ENCODE peak calls at places on chromosomes 11 and 22, in four cellular contexts. Q is D721Med, Y is uterus, A is AG08395. R is an unnamed sample.

GRCh38 chr11:1779806-1780699 is 16.3 kb upstream of the CTSD start:
- DNase-seq in Q (no peak), Y (no peak), A (no peak), R (no peak)

GRCh38 chr11:116294630-116295029 is 478.2 kb downstream of the BUD13 start:
- DNase-seq in Q (no peak), Y (no peak), A (no peak), R (no peak)

GRCh38 chr11:942853-943252 is 17.2 kb downstream of the AP2A2 start:
- DNase-seq in Q (no peak), Y (no peak), A (peak; percentile 40), R (peak; percentile 31)

GRCh38 chr22:20994902-20995241 is 7.0 kb downstream of the THAP7 start:
- DNase-seq in Q (no peak), Y (no peak), A (no peak), R (no peak)

GRCh38 chr11:70415176-70415575 is 16.8 kb downstream of the CTTN start:
- DNase-seq in Q (no peak), Y (peak; percentile 50), A (peak; percentile 89), R (peak; percentile 75)

GRCh38 chr11:59261150-59261549 is 48.4 kb upstream of the MPEG1 start:
- DNase-seq in Q (no peak), Y (no peak), A (no peak), R (no peak)

GRCh38 chr11:70067036-70067435 is 11.1 kb upstream of the ANO1 start:
- DNase-seq in Q (no peak), Y (no peak), A (no peak), R (no peak)

GRCh38 chr11:34890812-34891211 is 25.4 kb downstream of the APIP start:
- DNase-seq in Q (no peak), Y (no peak), A (peak; percentile 32), R (peak; percentile 22)

GRCh38 chr22:35330258-35330861 is 30.7 kb downstream of the TOM1 start:
- DNase-seq in Q (no peak), Y (peak; percentile 89), A (peak; percentile 92), R (peak; percentile 90)

GRCh38 chr11:112128483-112129121 is 35.3 kb downstream of the IL18 start:
- DNase-seq in Q (no peak), Y (peak; percentile 21), A (peak; percentile 85), R (peak; percentile 83)

GRCh38 chr11:102453921-102454320 is 1.4 kb upstream of the TMEM123 start:
- DNase-seq in Q (no peak), Y (no peak), A (no peak), R (no peak)

GRCh38 chr11:45331839-45332485 is 45.8 kb upstream of the SYT13 start:
- DNase-seq in Q (no peak), Y (no peak), A (no peak), R (no peak)

GRCh38 chr11:119678351-119678750 is 50.6 kb downstream of the NECTIN1 start:
- DNase-seq in Q (no peak), Y (no peak), A (no peak), R (no peak)

GRCh38 chr22:30640361-30640760 is 4.8 kb downstream of the SLC35E4 start:
- DNase-seq in Q (no peak), Y (no peak), A (no peak), R (no peak)